ENCODE peak calls at places on chromosomes 5 and 9, in four cellular contexts. One of them, this sample, is unnamed.

GRCh38 chr5:100119903-100120302 is 415.3 kb upstream of the FAM174A start:
- DNase-seq in HCT116: no peak
- DNase-seq in endothelial cell of umbilical vein: no peak
- DNase-seq in GM23338: no peak
- DNase-seq in this sample: no peak

GRCh38 chr5:137289856-137290255 is 209.3 kb downstream of the SPOCK1 start:
- DNase-seq in HCT116: no peak
- DNase-seq in endothelial cell of umbilical vein: no peak
- DNase-seq in GM23338: no peak
- DNase-seq in this sample: no peak

GRCh38 chr5:1008451-1009358 is at the start of gene NKD2:
- DNase-seq in HCT116: no peak
- DNase-seq in endothelial cell of umbilical vein: peak
- DNase-seq in GM23338: peak
- DNase-seq in this sample: peak

GRCh38 chr9:74975538-74975937 is 22.8 kb upstream of the C9orf40 start:
- DNase-seq in endothelial cell of umbilical vein: no peak
- DNase-seq in HCT116: no peak
- DNase-seq in GM23338: no peak
- DNase-seq in this sample: no peak

GRCh38 chr9:99103505-99103904 is 1.4 kb upstream of the TGFBR1 start:
- DNase-seq in GM23338: peak
- DNase-seq in HCT116: no peak
- DNase-seq in endothelial cell of umbilical vein: no peak
- DNase-seq in this sample: no peak

GRCh38 chr9:99607852-99608448 is 213.7 kb upstream of the NR4A3 start:
- DNase-seq in HCT116: no peak
- DNase-seq in endothelial cell of umbilical vein: no peak
- DNase-seq in GM23338: no peak
- DNase-seq in this sample: no peak

GRCh38 chr9:85603920-85604319 is 137.8 kb downstream of the AGTPBP1 start:
- DNase-seq in endothelial cell of umbilical vein: no peak
- DNase-seq in HCT116: no peak
- DNase-seq in GM23338: no peak
- DNase-seq in this sample: no peak

GRCh38 chr9:120710110-120710981 is 3.9 kb downstream of the MEGF9 start:
- DNase-seq in GM23338: peak
- DNase-seq in HCT116: peak
- DNase-seq in endothelial cell of umbilical vein: peak
- DNase-seq in this sample: peak

GRCh38 chr9:78676623-78677022 is 379.7 kb downstream of the PSAT1 start:
- DNase-seq in GM23338: no peak
- DNase-seq in endothelial cell of umbilical vein: no peak
- DNase-seq in HCT116: no peak
- DNase-seq in this sample: no peak

GRCh38 chr9:71001780-71002386 is 119.5 kb downstream of the TRPM3 start:
- DNase-seq in endothelial cell of umbilical vein: peak
- DNase-seq in HCT116: peak
- DNase-seq in GM23338: peak
- DNase-seq in this sample: no peak

GRCh38 chr5:113213551-113213971 is 221.2 kb downstream of the TSSK1B start:
- DNase-seq in GM23338: no peak
- DNase-seq in endothelial cell of umbilical vein: no peak
- DNase-seq in HCT116: no peak
- DNase-seq in this sample: no peak

GRCh38 chr9:6428940-6429889 is 16.2 kb downstream of the UHRF2 start:
- DNase-seq in HCT116: no peak
- DNase-seq in GM23338: no peak
- DNase-seq in endothelial cell of umbilical vein: no peak
- DNase-seq in this sample: no peak

GRCh38 chr9:135098400-135099105 is 11.1 kb downstream of the OLFM1 start:
- DNase-seq in HCT116: no peak
- DNase-seq in endothelial cell of umbilical vein: peak
- DNase-seq in GM23338: peak
- DNase-seq in this sample: no peak

GRCh38 chr5:149450199-149450598 is 71.1 kb upstream of the IL17B start:
- DNase-seq in GM23338: no peak
- DNase-seq in HCT116: no peak
- DNase-seq in endothelial cell of umbilical vein: peak
- DNase-seq in this sample: no peak

GRCh38 chr5:79713727-79714126 is 24.1 kb downstream of the CMYA5 start:
- DNase-seq in HCT116: no peak
- DNase-seq in GM23338: no peak
- DNase-seq in endothelial cell of umbilical vein: no peak
- DNase-seq in this sample: no peak

GRCh38 chr5:50666261-50667078 is at the start of gene PARP8:
- DNase-seq in GM23338: peak
- DNase-seq in endothelial cell of umbilical vein: no peak
- DNase-seq in HCT116: no peak
- DNase-seq in this sample: peak
- TF ChIP-seq EZH2 in GM23338: no peak
- TF ChIP-seq EZH2 in endothelial cell of umbilical vein: no peak
- TF ChIP-seq EZH2 in HCT116: no peak
- TF ChIP-seq EZH2 in this sample: no peak

GRCh38 chr9:127974769-127975261 is 6.0 kb downstream of the EEIG1 start:
- DNase-seq in endothelial cell of umbilical vein: no peak
- DNase-seq in HCT116: no peak
- DNase-seq in GM23338: no peak
- DNase-seq in this sample: no peak

GRCh38 chr9:127974002-127974768 is 6.6 kb downstream of the EEIG1 start:
- DNase-seq in HCT116: no peak
- DNase-seq in endothelial cell of umbilical vein: no peak
- DNase-seq in GM23338: no peak
- DNase-seq in this sample: no peak

GRCh38 chr9:127976498-127976897 is 4.3 kb downstream of the EEIG1 start:
- DNase-seq in endothelial cell of umbilical vein: no peak
- DNase-seq in GM23338: no peak
- DNase-seq in HCT116: no peak
- DNase-seq in this sample: no peak

GRCh38 chr9:127976943-127977871 is 3.6 kb downstream of the EEIG1 start:
- DNase-seq in HCT116: no peak
- DNase-seq in GM23338: no peak
- DNase-seq in endothelial cell of umbilical vein: no peak
- DNase-seq in this sample: no peak

GRCh38 chr9:127975376-127976315 is 5.1 kb downstream of the EEIG1 start:
- DNase-seq in HCT116: no peak
- DNase-seq in GM23338: no peak
- DNase-seq in endothelial cell of umbilical vein: no peak
- DNase-seq in this sample: no peak
- H3K4me2 ChIP-seq in HCT116: no peak
- H3K4me2 ChIP-seq in GM23338: no peak
- H3K4me2 ChIP-seq in endothelial cell of umbilical vein: no peak
- H3K4me2 ChIP-seq in this sample: peak

DNA sequence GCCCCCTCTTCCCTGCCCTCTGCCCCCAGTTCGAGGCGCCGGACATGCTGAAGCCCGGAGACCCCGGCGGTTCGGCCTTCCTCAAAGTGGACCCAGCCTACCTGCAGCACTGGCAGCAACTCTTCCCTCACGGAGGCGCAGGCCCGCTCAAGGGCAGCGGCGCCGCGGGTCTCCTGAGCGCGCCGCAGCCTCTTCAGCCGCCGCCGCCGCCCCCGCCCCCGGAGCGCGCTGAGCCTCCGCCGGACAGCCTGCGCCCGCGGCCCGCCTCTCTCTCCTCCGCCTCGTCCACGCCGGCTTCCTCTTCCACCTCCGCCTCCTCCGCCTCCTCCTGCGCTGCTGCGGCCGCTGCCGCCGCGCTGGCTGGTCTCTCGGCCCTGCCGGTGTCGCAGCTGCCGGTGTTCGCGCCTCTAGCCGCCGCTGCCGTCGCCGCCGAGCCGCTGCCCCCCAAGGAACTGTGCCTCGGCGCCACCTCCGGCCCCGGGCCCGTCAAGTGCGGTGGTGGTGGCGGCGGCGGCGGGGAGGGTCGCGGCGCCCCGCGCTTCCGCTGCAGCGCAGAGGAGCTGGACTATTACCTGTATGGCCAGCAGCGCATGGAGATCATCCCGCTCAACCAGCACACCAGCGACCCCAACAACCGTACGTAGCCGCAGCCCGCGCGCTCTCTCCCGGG is 1.1 kb downstream of the PRDM6 start:
- DNase-seq in HCT116: no peak
- DNase-seq in GM23338: peak
- DNase-seq in endothelial cell of umbilical vein: peak
- DNase-seq in this sample: no peak
- TF ChIP-seq EZH2 in HCT116: no peak
- TF ChIP-seq EZH2 in GM23338: no peak
- TF ChIP-seq EZH2 in endothelial cell of umbilical vein: peak
- TF ChIP-seq EZH2 in this sample: no peak

DNA sequence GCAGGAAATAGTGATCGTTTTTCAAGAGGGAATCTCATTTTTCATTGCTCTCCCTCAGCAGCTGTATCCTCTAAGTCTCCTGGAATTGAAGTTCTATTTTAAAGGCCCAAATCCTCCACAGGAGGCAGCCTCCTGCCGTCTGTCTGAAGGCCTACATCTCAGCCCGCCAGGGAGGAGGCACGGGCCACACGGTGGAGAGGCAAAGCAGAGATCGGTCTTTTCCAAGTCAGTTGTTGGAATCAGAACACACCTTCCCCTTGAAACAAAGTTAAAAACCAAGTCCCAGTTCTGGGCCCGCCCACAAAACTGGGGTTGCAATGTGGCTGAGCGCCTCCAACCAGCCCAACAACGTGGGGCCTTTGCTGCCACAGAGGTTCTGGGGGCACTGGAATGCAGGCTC is 68.7 kb downstream of the RAPGEF1 start:
- DNase-seq in endothelial cell of umbilical vein: no peak
- DNase-seq in GM23338: no peak
- DNase-seq in HCT116: no peak
- DNase-seq in this sample: no peak
- H3K4me2 ChIP-seq in endothelial cell of umbilical vein: no peak
- H3K4me2 ChIP-seq in GM23338: peak
- H3K4me2 ChIP-seq in HCT116: no peak
- H3K4me2 ChIP-seq in this sample: no peak

GRCh38 chr9:34381323-34381722 is 4.6 kb upstream of the MYORG start:
- DNase-seq in GM23338: peak
- DNase-seq in HCT116: no peak
- DNase-seq in endothelial cell of umbilical vein: no peak
- DNase-seq in this sample: peak

GRCh38 chr9:34379334-34380033 is 2.8 kb upstream of the MYORG start:
- DNase-seq in HCT116: peak
- DNase-seq in endothelial cell of umbilical vein: peak
- DNase-seq in GM23338: peak
- DNase-seq in this sample: peak

GRCh38 chr9:34378376-34379060 is 1.8 kb upstream of the MYORG start:
- DNase-seq in endothelial cell of umbilical vein: no peak
- DNase-seq in HCT116: no peak
- DNase-seq in GM23338: no peak
- DNase-seq in this sample: no peak

GRCh38 chr9:34380511-34381315 is 4.0 kb upstream of the MYORG start:
- DNase-seq in HCT116: no peak
- DNase-seq in GM23338: peak
- DNase-seq in endothelial cell of umbilical vein: peak
- DNase-seq in this sample: peak

GRCh38 chr9:34380034-34380510 is 3.4 kb upstream of the MYORG start:
- DNase-seq in HCT116: no peak
- DNase-seq in endothelial cell of umbilical vein: no peak
- DNase-seq in GM23338: peak
- DNase-seq in this sample: no peak
- TF ChIP-seq EZH2 in HCT116: no peak
- TF ChIP-seq EZH2 in endothelial cell of umbilical vein: no peak
- TF ChIP-seq EZH2 in GM23338: peak
- TF ChIP-seq EZH2 in this sample: no peak

This sample was measured in PC-9.